ENCODE peak calls at places on chromosomes 6 and 20, in seven cellular contexts. R is progenitor cell of endocrine pancreas; O is H4; B is left ventricle myocardium inferior; G is cardiac muscle cell; P is activated naive CD8-positive, alpha-beta T cell treated with anti-CD3 and anti-CD28 coated beads for 36 hours; Z is psoas muscle. V is an unnamed sample.
A peak's percentile ranks its signal among the peaks of the same experiment; 100 is the strongest.

GRCh38 chr6:11815231-11815630 is 36.6 kb upstream of the ADTRP start:
- DNase-seq in B (no peak), G (no peak), O (no peak), P (no peak), R (no peak), Z (no peak), V (no peak)

GRCh38 chr6:143331362-143331761 is 119.1 kb downstream of the ADAT2 start:
- DNase-seq in P (no peak), B (no peak), Z (no peak), G (no peak), O (no peak), R (no peak), V (no peak)

GRCh38 chr20:17568045-17568788 is 1.7 kb upstream of the DSTN start:
- DNase-seq in P (no peak), B (no peak), G (no peak), O (no peak), Z (no peak), R (no peak), V (no peak)

GRCh38 chr6:45400021-45400420 is 22.3 kb upstream of the SUPT3H start:
- DNase-seq in B (no peak), Z (no peak), P (no peak), R (no peak), O (no peak), G (no peak), V (no peak)

GRCh38 chr6:44671333-44671732 is 283.8 kb downstream of the CDC5L start:
- DNase-seq in P (no peak), B (no peak), G (no peak), O (no peak), R (no peak), Z (no peak), V (no peak)

GRCh38 chr6:16949696-16950095 is 152.2 kb upstream of the STMND1 start:
- DNase-seq in Z (no peak), R (no peak), B (no peak), O (no peak), P (no peak), G (no peak), V (no peak)

GRCh38 chr6:30749554-30750378 is 5.4 kb upstream of the IER3 start:
- DNase-seq in Z (no peak), G (no peak), O (no peak), P (no peak), R (peak; percentile 36), B (no peak), V (no peak)

GRCh38 chr6:170575250-170575649 is 9.2 kb downstream of the PDCD2 start:
- DNase-seq in B (no peak), P (no peak), G (no peak), O (no peak), R (no peak), Z (no peak), V (no peak)

GRCh38 chr6:156859686-156860085 is 82.5 kb downstream of the ARID1B start:
- DNase-seq in O (no peak), G (no peak), B (no peak), R (no peak), Z (no peak), P (no peak), V (no peak)

GRCh38 chr6:18362058-18362561 is 25.0 kb upstream of the RNF144B start:
- DNase-seq in G (no peak), P (no peak), Z (no peak), B (no peak), R (no peak), O (peak; percentile 47), V (no peak)

GRCh38 chr6:3578981-3579380 is 122.1 kb upstream of the SLC22A23 start:
- DNase-seq in P (no peak), G (no peak), B (no peak), O (no peak), R (no peak), Z (no peak), V (no peak)

GRCh38 chr6:110116258-110116657 is 63.2 kb downstream of the WASF1 start:
- DNase-seq in O (no peak), G (no peak), Z (no peak), P (no peak), R (no peak), B (no peak), V (no peak)

GRCh38 chr20:57666834-57667157 is 43.0 kb downstream of the PMEPA1 start:
- DNase-seq in R (no peak), P (no peak), O (no peak), Z (peak; percentile 34), B (no peak), G (no peak), V (no peak)

V was measured in testis.